ENCODE peak calls at places on chromosomes 11 and 22, in seven cellular contexts. N, B, S, I, M, K and H are unnamed samples.
A peak's percentile ranks its signal among the peaks of the same experiment; 100 is the strongest.

GRCh38 chr11:130647371-130647770 is 198.9 kb downstream of the ADAMTS15 start:
- DNase-seq in N (no peak), B (no peak), S (no peak), I (no peak), M (no peak), K (no peak), H (no peak)

GRCh38 chr11:12269446-12270214 is 107.7 kb upstream of the PARVA start:
- DNase-seq in N (no peak), B (no peak), S (no peak), I (no peak), M (no peak), K (no peak), H (no peak)

GRCh38 chr22:38505595-38506117 is 455 bp downstream of the DDX17 start:
- DNase-seq in N (peak; percentile 49), B (peak; percentile 91), S (peak; percentile 29), I (peak; percentile 94), M (peak; percentile 66), K (peak; percentile 53), H (no peak)

GRCh38 chr11:74546752-74547151 is 45.6 kb upstream of the POLD3 start:
- DNase-seq in N (no peak), B (no peak), S (no peak), I (no peak), M (no peak), K (no peak), H (no peak)

GRCh38 chr11:70398834-70399680 is 728 bp downstream of the CTTN start:
- DNase-seq in N (no peak), B (peak; percentile 64), S (no peak), I (no peak), M (no peak), K (no peak), H (no peak)

GRCh38 chr11:18804621-18805020 is 13.0 kb upstream of the PTPN5 start:
- DNase-seq in N (no peak), B (no peak), S (no peak), I (no peak), M (no peak), K (no peak), H (no peak)

GRCh38 chr22:46587492-46588278 is 32.5 kb upstream of the GRAMD4 start:
- DNase-seq in N (no peak), B (peak; percentile 70), S (no peak), I (no peak), M (no peak), K (no peak), H (no peak)

GRCh38 chr11:2581931-2582435 is 117.8 kb downstream of the KCNQ1OT1 start:
- DNase-seq in N (no peak), B (peak; percentile 50), S (no peak), I (peak; percentile 81), M (no peak), K (no peak), H (no peak)

GRCh38 chr11:2565447-2566222 is 120.8 kb downstream of the KCNQ1 start:
- DNase-seq in N (no peak), B (peak; percentile 12), S (no peak), I (no peak), M (no peak), K (no peak), H (no peak)

GRCh38 chr11:47469411-47470179 is 20.7 kb upstream of the RAPSN start:
- DNase-seq in N (peak; percentile 62), B (no peak), S (no peak), I (no peak), M (no peak), K (no peak), H (no peak)

GRCh38 chr11:73266644-73267015 is 5.5 kb upstream of the P2RY6 start:
- DNase-seq in N (no peak), B (no peak), S (no peak), I (peak; percentile 72), M (no peak), K (no peak), H (no peak)

GRCh38 chr11:29318134-29318845 is 698.5 kb downstream of the KCNA4 start:
- DNase-seq in N (peak; percentile 51), B (no peak), S (peak; percentile 26), I (no peak), M (peak; percentile 72), K (peak; percentile 62), H (no peak)

GRCh38 chr11:12537778-12538401 is 136.3 kb upstream of the TEAD1 start:
- DNase-seq in N (peak; percentile 76), B (peak; percentile 63), S (no peak), I (peak; percentile 49), M (peak; percentile 18), K (peak; percentile 74), H (no peak)

GRCh38 chr11:88656315-88656714 is 318.8 kb upstream of the CTSC start:
- DNase-seq in N (no peak), B (no peak), S (no peak), I (no peak), M (no peak), K (no peak), H (no peak)

GRCh38 chr11:120432056-120433018 is 79.2 kb upstream of the GRIK4 start:
- DNase-seq in N (peak; percentile 99), B (no peak), S (peak; percentile 100), I (no peak), M (peak; percentile 98), K (peak; percentile 96), H (peak; percentile 98)

GRCh38 chr11:62340269-62340901 is 3.1 kb downstream of the ASRGL1 start:
- DNase-seq in N (peak; percentile 53), B (peak; percentile 55), S (peak; percentile 20), I (no peak), M (peak; percentile 68), K (peak; percentile 15), H (peak; percentile 10)

GRCh38 chr11:28833670-28834069 is 725.5 kb downstream of the METTL15 start:
- DNase-seq in N (peak; percentile 72), B (no peak), S (peak; percentile 82), I (no peak), M (peak; percentile 99), K (peak; percentile 86), H (peak; percentile 63)

GRCh38 chr11:27807594-27807993 is 107.3 kb upstream of the BDNF start:
- DNase-seq in N (peak; percentile 31), B (no peak), S (no peak), I (no peak), M (peak; percentile 46), K (peak; percentile 20), H (no peak)

GRCh38 chr22:22848364-22848866 is 39.2 kb upstream of the IGLL5 start:
- DNase-seq in N (peak; percentile 40), B (peak; percentile 62), S (peak; percentile 15), I (peak; percentile 92), M (peak; percentile 51), K (peak; percentile 14), H (no peak)

GRCh38 chr11:133918606-133919260 is 38.0 kb downstream of the IGSF9B start:
- DNase-seq in N (no peak), B (peak; percentile 20), S (no peak), I (no peak), M (no peak), K (no peak), H (no peak)
- H3K4me3 ChIP-seq in N (no peak overlapping the region), B (no peak overlapping the region), S (no peak overlapping the region), I (no peak overlapping the region), M (no peak overlapping the region), K (no peak overlapping the region), H (no peak overlapping the region)

GRCh38 chr11:106228996-106229395 is 151.5 kb downstream of the AASDHPPT start:
- DNase-seq in N (peak; percentile 29), B (no peak), S (no peak), I (no peak), M (peak; percentile 74), K (peak; percentile 7), H (no peak)

GRCh38 chr11:106222626-106223025 is 145.2 kb downstream of the AASDHPPT start:
- DNase-seq in N (no peak), B (no peak), S (no peak), I (no peak), M (no peak), K (no peak), H (no peak)

DNA sequence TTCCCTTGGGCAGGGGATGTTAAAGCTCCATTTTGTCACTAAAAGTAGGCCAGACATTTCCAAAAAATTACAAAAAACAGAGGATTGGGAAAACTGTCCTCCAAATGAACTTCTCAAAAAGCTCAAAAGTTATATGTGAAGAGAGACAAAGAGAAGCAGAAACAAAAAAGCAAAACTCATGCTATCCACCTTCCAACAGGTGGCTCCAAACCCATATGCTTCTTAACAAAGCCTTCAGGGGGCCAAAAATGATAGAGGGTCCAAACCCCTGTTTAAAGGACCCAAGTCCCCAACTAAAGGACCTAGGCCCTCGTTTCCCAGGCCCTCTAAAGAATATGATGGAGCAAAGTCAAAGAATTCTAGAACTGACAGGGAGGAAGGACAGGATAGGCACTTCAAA is 146.7 kb downstream of the AASDHPPT start:
- DNase-seq in N (no peak), B (no peak), S (no peak), I (no peak), M (no peak), K (no peak), H (no peak)
- TF ChIP-seq CTCF in N (no peak), B (no peak), S (no peak), I (no peak), M (peak; percentile 5), K (no peak), H (no peak)

DNA sequence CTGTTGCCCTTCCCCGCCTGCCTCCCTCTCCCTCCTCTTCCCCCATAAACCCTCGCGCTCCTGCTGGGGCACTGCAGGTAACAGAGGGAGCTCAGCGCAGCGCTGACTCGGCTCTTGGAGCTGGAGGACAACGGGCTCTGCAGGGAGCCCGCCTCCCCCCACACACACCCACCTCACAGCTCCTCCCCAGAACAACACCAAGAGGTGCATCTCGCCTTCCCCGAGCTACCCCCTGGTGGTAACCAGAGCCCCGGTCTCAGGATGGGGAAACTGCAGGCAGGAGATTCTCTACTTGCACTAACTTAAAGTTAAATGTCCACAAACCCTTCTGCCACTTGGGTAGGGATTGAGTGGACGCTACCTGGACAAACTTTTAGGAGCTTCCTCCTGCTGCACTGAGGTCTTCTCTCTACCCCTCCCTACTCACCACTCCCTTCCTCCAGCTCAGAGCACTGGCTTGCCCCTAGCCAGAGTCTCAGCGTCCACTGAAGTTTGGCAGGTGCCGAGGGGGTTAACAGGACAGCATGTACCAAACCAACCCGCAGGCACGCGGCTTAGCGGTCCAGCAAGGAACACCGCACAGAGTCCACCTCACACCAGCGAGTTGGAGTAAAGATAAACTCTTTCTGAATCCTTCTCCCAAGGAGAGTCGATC is 4.0 kb upstream of the SCN4B start:
- DNase-seq in N (no peak), B (no peak), S (no peak), I (no peak), M (no peak), K (no peak), H (no peak)
- H3K4me3 ChIP-seq in N (no peak overlapping the region), B (no peak overlapping the region), S (no peak overlapping the region), I (no peak overlapping the region), M (no peak overlapping the region), K (no peak overlapping the region), H (no peak overlapping the region)

DNA sequence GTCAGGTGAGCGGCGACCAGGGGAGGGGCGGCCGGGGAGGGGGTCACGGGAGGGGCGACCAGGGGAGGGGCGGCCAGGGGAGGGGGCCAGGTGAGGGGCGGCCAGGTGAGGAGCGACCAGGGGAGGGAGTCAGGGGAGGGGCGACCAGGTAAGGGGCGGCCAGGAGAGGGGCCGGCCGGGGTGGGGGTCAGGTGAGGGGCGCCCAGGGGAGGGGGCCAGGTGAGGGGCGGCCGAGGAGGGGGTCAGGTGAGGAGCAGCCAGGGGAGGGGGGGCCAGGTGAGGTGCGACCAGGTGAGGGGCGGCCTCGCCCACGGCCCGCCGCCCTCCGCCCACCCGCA is 363 bp downstream of the TESMIN start:
- DNase-seq in N (no peak), B (no peak), S (no peak), I (no peak), M (no peak), K (no peak), H (no peak)
- TF ChIP-seq CTCF in N (no peak), B (no peak), S (no peak), I (no peak), M (no peak), K (no peak), H (no peak)